ENCODE peak calls at places on chromosomes 6 and 20, in ten cellular contexts. B is ovary, J is stomach, K is tibial nerve, T is SK-N-SH, D is A549, E is sigmoid colon, A is transverse colon, I is esophagus muscularis mucosa, M is GM12878. R is an unnamed sample.

GRCh38 chr6:57106990-57107389 is 17.0 kb downstream of the ZNF451 start:
- DNase-seq in E (no peak), I (no peak), T (no peak), K (no peak), D (no peak), A (no peak), M (no peak), J (no peak), B (no peak), R (no peak)

GRCh38 chr20:5827861-5828260 is 77.7 kb downstream of the SHLD1 start:
- DNase-seq in B (no peak), D (no peak), I (no peak), M (no peak), A (no peak), T (no peak), J (no peak), K (no peak), E (no peak), R (no peak)

GRCh38 chr20:48720256-48721020 is 107.4 kb downstream of the PREX1 start:
- DNase-seq in K (no peak), D (no peak), M (no peak), B (no peak), E (no peak), J (no peak), T (no peak), I (no peak), A (no peak), R (no peak)

GRCh38 chr6:30283761-30284160 is 43.0 kb upstream of the TRIM39 start:
- DNase-seq in M (no peak), I (no peak), B (no peak), A (no peak), D (no peak), J (no peak), E (no peak), K (no peak), T (no peak), R (no peak)

GRCh38 chr6:35356391-35356790 is 14.0 kb downstream of the PPARD start:
- DNase-seq in M (no peak), A (no peak), I (no peak), T (no peak), E (no peak), B (no peak), K (no peak), D (no peak), J (no peak), R (no peak)

GRCh38 chr20:32052090-32052791 is at the start of gene HCK:
- DNase-seq in E (no peak), I (no peak), A (peak; percentile 30), D (peak; percentile 31), J (peak; percentile 29), T (peak; percentile 57), K (no peak), B (no peak), M (no peak), R (no peak)

GRCh38 chr6:49423817-49424216 is 39.2 kb downstream of the MMUT start:
- DNase-seq in M (no peak), K (no peak), D (peak; percentile 4), A (no peak), B (no peak), T (peak; percentile 16), E (no peak), J (no peak), I (no peak), R (no peak)

GRCh38 chr6:96823743-96824142 is 13.5 kb downstream of the GPR63 start:
- DNase-seq in E (no peak), K (no peak), J (no peak), T (no peak), A (no peak), M (no peak), D (no peak), B (no peak), I (no peak), R (no peak)

DNA sequence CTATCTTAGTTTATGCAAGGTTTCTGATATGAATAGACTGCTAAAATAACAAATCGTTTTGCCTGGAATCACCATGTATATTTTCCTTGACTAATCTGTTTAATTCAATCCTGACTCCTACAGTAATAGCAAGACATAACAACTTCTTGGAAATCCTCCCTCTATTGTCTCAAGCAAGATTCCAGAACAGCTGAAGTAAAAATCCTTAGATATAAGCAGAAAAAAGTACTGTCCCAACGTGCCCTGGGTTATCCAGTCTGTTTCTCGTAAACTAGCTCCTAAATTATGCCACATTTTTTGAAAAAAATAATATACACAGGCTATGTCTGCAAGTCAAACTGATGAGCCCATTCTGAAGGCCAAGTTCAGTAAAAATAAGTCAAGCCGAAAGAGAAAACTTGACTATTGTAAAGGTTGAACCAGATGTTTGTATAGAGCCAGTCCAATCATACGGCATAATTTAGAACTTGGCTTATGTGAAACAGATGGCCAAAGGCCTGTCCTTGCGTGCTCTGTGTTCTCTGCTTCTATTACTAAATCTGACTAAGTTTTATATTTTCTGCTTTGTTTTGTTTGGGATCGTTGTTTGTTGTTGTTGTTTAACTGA is 341.6 kb upstream of the NRSN1 start:
- DNase-seq in J (no peak), B (no peak), M (no peak), T (no peak), I (no peak), D (no peak), A (no peak), E (no peak), K (no peak), R (no peak)
- TF ChIP-seq EP300 in J (no peak), B (no peak), M (no peak), T (no peak), I (no peak), D (no peak), A (no peak), E (no peak), K (no peak), R (no peak)

GRCh38 chr6:140379919-140380318 is 1005.5 kb upstream of the CITED2 start:
- DNase-seq in E (no peak), D (no peak), I (no peak), K (no peak), B (no peak), J (no peak), A (no peak), T (no peak), M (no peak), R (no peak)
- H3K9me3 ChIP-seq in E (no peaks in the 10 kb centered on the region), D (peaks cover 2% of the 10 kb centered on the region), I (no peaks in the 10 kb centered on the region), K (no peaks in the 10 kb centered on the region), B (no peaks in the 10 kb centered on the region), J (no peaks in the 10 kb centered on the region), A (no peaks in the 10 kb centered on the region), T (no peaks in the 10 kb centered on the region), M (no peaks in the 10 kb centered on the region), R (no peaks in the 10 kb centered on the region)

GRCh38 chr6:106085984-106086832 is at the start of gene PRDM1:
- DNase-seq in T (peak; percentile 69), I (peak; percentile 92), A (peak; percentile 95), K (peak; percentile 58), E (peak; percentile 86), D (peak; percentile 76), M (peak; percentile 78), B (peak; percentile 66), J (peak; percentile 92), R (peak; percentile 88)
- H3K4me1 ChIP-seq in T (peaks cover 5% of the 10 kb centered on the region), I (peaks cover 11% of the 10 kb centered on the region), A (peaks cover 13% of the 10 kb centered on the region), K (peaks cover 15% of the 10 kb centered on the region), E (peaks cover 21% of the 10 kb centered on the region), D (peaks cover 49% of the 10 kb centered on the region), M (peaks cover 23% of the 10 kb centered on the region), B (peaks cover 2% of the 10 kb centered on the region), J (peaks cover 35% of the 10 kb centered on the region), R (peaks cover 30% of the 10 kb centered on the region)

GRCh38 chr20:36126836-36127529 is 27.6 kb upstream of the EPB41L1 start:
- DNase-seq in E (no peak), B (no peak), I (no peak), T (no peak), A (no peak), J (no peak), D (no peak), K (no peak), M (no peak), R (no peak)

GRCh38 chr20:36132802-36133211 is 21.7 kb upstream of the EPB41L1 start:
- DNase-seq in D (no peak), E (no peak), K (no peak), I (no peak), B (no peak), M (no peak), T (no peak), A (no peak), J (no peak), R (no peak)

GRCh38 chr20:36130316-36130865 is 24.1 kb upstream of the EPB41L1 start:
- DNase-seq in B (no peak), D (no peak), I (no peak), J (no peak), T (no peak), A (no peak), E (no peak), K (no peak), M (no peak), R (no peak)

GRCh38 chr20:36133821-36134220 is 20.7 kb upstream of the EPB41L1 start:
- DNase-seq in A (no peak), D (no peak), E (no peak), M (no peak), I (no peak), T (no peak), B (no peak), K (no peak), J (no peak), R (no peak)

DNA sequence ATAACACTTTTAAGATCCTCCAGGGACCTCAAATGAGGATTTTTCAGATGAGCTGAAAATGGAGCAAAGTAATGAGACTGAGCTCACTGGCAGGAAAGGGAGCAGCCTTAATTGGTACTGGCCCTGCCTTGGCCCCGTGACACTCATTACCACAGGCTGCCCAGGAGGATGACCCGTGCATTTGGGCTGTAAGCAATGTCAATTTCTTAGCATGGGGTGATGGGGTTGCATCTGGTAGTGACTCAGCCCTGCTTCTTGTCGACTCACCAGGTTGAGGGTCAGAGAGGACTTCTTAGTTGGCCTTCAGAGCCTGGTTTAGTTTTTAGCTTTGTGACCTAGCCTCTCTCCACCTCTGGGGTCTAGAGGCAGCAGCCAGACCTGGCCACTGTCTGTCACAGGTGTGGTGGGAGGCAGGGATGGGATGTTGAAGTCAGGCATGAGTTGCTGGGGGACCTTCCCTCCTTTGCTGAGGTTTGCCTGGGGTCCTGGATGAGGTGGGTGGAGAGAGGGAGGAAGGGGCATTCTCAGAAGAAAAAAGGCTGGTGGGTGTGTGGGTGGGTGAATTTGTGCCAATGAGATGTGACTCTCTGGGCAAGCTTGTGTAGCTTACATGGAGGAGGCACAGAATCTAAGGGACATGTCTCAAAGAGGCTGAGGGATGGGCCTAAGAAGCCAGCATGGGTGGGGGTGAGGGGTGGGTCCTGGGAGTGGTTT is 25.9 kb upstream of the EPB41L1 start:
- DNase-seq in B (no peak), M (no peak), J (no peak), A (no peak), D (no peak), I (no peak), E (no peak), K (peak; percentile 58), T (no peak), R (no peak)
- TF ChIP-seq EP300 in B (no peak), M (no peak), J (no peak), A (no peak), D (no peak), I (no peak), E (no peak), K (peak; percentile 45), T (no peak), R (no peak)

R was measured in suprapubic skin.